ENCODE peak calls at places on chromosomes 6 and 20, in six cellular contexts. One of them, this sample, is unnamed.

GRCh38 chr20:2874456-2874855 is 1.2 kb downstream of the PTPRA start:
- DNase-seq in T47D: no peak
- DNase-seq in endothelial cell: no peak
- DNase-seq in activated T-cell treated with anti-CD3 and anti-CD28 coated beads for 1 hour: no peak
- DNase-seq in GM04504: no peak
- DNase-seq in epithelial cell of esophagus: no peak
- DNase-seq in this sample: no peak

GRCh38 chr20:54346269-54346668 is 129.1 kb upstream of the DOK5 start:
- DNase-seq in T47D: no peak
- DNase-seq in GM04504: no peak
- DNase-seq in epithelial cell of esophagus: no peak
- DNase-seq in endothelial cell: no peak
- DNase-seq in activated T-cell treated with anti-CD3 and anti-CD28 coated beads for 1 hour: no peak
- DNase-seq in this sample: no peak

GRCh38 chr6:145929037-145929633 is 35.0 kb downstream of the SHPRH start:
- DNase-seq in endothelial cell: no peak
- DNase-seq in GM04504: no peak
- DNase-seq in activated T-cell treated with anti-CD3 and anti-CD28 coated beads for 1 hour: no peak
- DNase-seq in epithelial cell of esophagus: peak; percentile 54
- DNase-seq in T47D: peak; percentile 39
- DNase-seq in this sample: no peak

GRCh38 chr20:34791289-34792020 is 34.0 kb downstream of the NCOA6 start:
- DNase-seq in endothelial cell: no peak
- DNase-seq in T47D: peak; percentile 19
- DNase-seq in GM04504: peak; percentile 54
- DNase-seq in epithelial cell of esophagus: no peak
- DNase-seq in activated T-cell treated with anti-CD3 and anti-CD28 coated beads for 1 hour: no peak
- DNase-seq in this sample: no peak

GRCh38 chr6:82954937-82955577 is 110.6 kb downstream of the UBE3D start:
- DNase-seq in epithelial cell of esophagus: peak; percentile 46
- DNase-seq in T47D: no peak
- DNase-seq in endothelial cell: no peak
- DNase-seq in GM04504: no peak
- DNase-seq in activated T-cell treated with anti-CD3 and anti-CD28 coated beads for 1 hour: no peak
- DNase-seq in this sample: no peak

GRCh38 chr20:61500791-61501321 is 248.8 kb downstream of the CDH4 start:
- DNase-seq in activated T-cell treated with anti-CD3 and anti-CD28 coated beads for 1 hour: no peak
- DNase-seq in endothelial cell: peak; percentile 21
- DNase-seq in T47D: no peak
- DNase-seq in GM04504: no peak
- DNase-seq in epithelial cell of esophagus: no peak
- DNase-seq in this sample: no peak

GRCh38 chr6:156849806-156850205 is 72.6 kb downstream of the ARID1B start:
- DNase-seq in activated T-cell treated with anti-CD3 and anti-CD28 coated beads for 1 hour: no peak
- DNase-seq in endothelial cell: no peak
- DNase-seq in GM04504: no peak
- DNase-seq in epithelial cell of esophagus: no peak
- DNase-seq in T47D: no peak
- DNase-seq in this sample: no peak

GRCh38 chr20:35726759-35727711 is 15.0 kb downstream of the RBM39 start:
- DNase-seq in epithelial cell of esophagus: no peak
- DNase-seq in T47D: no peak
- DNase-seq in GM04504: no peak
- DNase-seq in endothelial cell: no peak
- DNase-seq in activated T-cell treated with anti-CD3 and anti-CD28 coated beads for 1 hour: no peak
- DNase-seq in this sample: no peak

GRCh38 chr6:51024126-51024525 is 205.5 kb downstream of the TFAP2B start:
- DNase-seq in T47D: no peak
- DNase-seq in activated T-cell treated with anti-CD3 and anti-CD28 coated beads for 1 hour: no peak
- DNase-seq in epithelial cell of esophagus: no peak
- DNase-seq in GM04504: no peak
- DNase-seq in endothelial cell: no peak
- DNase-seq in this sample: no peak

GRCh38 chr6:35400901-35401311 is 51.2 kb upstream of the FANCE start:
- DNase-seq in activated T-cell treated with anti-CD3 and anti-CD28 coated beads for 1 hour: no peak
- DNase-seq in epithelial cell of esophagus: peak; percentile 100
- DNase-seq in T47D: no peak
- DNase-seq in endothelial cell: no peak
- DNase-seq in GM04504: no peak
- DNase-seq in this sample: no peak

GRCh38 chr6:128271011-128271410 is 249.4 kb downstream of the PTPRK start:
- DNase-seq in GM04504: no peak
- DNase-seq in endothelial cell: no peak
- DNase-seq in T47D: no peak
- DNase-seq in epithelial cell of esophagus: no peak
- DNase-seq in activated T-cell treated with anti-CD3 and anti-CD28 coated beads for 1 hour: no peak
- DNase-seq in this sample: no peak

GRCh38 chr6:160691617-160692016 is 10.4 kb upstream of the PLG start:
- DNase-seq in GM04504: no peak
- DNase-seq in endothelial cell: no peak
- DNase-seq in epithelial cell of esophagus: no peak
- DNase-seq in activated T-cell treated with anti-CD3 and anti-CD28 coated beads for 1 hour: no peak
- DNase-seq in T47D: no peak
- DNase-seq in this sample: no peak

GRCh38 chr6:71410681-71411080 is 122.1 kb downstream of the OGFRL1 start:
- DNase-seq in endothelial cell: no peak
- DNase-seq in epithelial cell of esophagus: no peak
- DNase-seq in T47D: no peak
- DNase-seq in activated T-cell treated with anti-CD3 and anti-CD28 coated beads for 1 hour: no peak
- DNase-seq in GM04504: no peak
- DNase-seq in this sample: no peak

GRCh38 chr6:152594726-152595125 is 42.4 kb downstream of the SYNE1 start:
- DNase-seq in GM04504: no peak
- DNase-seq in activated T-cell treated with anti-CD3 and anti-CD28 coated beads for 1 hour: no peak
- DNase-seq in epithelial cell of esophagus: no peak
- DNase-seq in T47D: no peak
- DNase-seq in endothelial cell: no peak
- DNase-seq in this sample: no peak

GRCh38 chr6:111663692-111664564 is 58.2 kb upstream of the TRAF3IP2 start:
- DNase-seq in T47D: no peak
- DNase-seq in epithelial cell of esophagus: no peak
- DNase-seq in endothelial cell: peak; percentile 78
- DNase-seq in activated T-cell treated with anti-CD3 and anti-CD28 coated beads for 1 hour: no peak
- DNase-seq in GM04504: peak; percentile 41
- DNase-seq in this sample: no peak

GRCh38 chr6:49787176-49787575 is at the start of gene PGK2:
- DNase-seq in GM04504: no peak
- DNase-seq in activated T-cell treated with anti-CD3 and anti-CD28 coated beads for 1 hour: no peak
- DNase-seq in epithelial cell of esophagus: no peak
- DNase-seq in T47D: peak; percentile 77
- DNase-seq in endothelial cell: no peak
- DNase-seq in this sample: no peak

GRCh38 chr6:169931223-169931760 is 179.9 kb downstream of the ERMARD start:
- DNase-seq in epithelial cell of esophagus: no peak
- DNase-seq in endothelial cell: no peak
- DNase-seq in activated T-cell treated with anti-CD3 and anti-CD28 coated beads for 1 hour: no peak
- DNase-seq in GM04504: no peak
- DNase-seq in T47D: no peak
- DNase-seq in this sample: no peak

GRCh38 chr6:44511126-44511525 is 123.6 kb downstream of the CDC5L start:
- DNase-seq in GM04504: no peak
- DNase-seq in activated T-cell treated with anti-CD3 and anti-CD28 coated beads for 1 hour: no peak
- DNase-seq in T47D: no peak
- DNase-seq in endothelial cell: no peak
- DNase-seq in epithelial cell of esophagus: no peak
- DNase-seq in this sample: no peak

GRCh38 chr6:167409689-167410088 is 84.8 kb downstream of the TTLL2 start:
- DNase-seq in endothelial cell: no peak
- DNase-seq in epithelial cell of esophagus: no peak
- DNase-seq in T47D: no peak
- DNase-seq in GM04504: no peak
- DNase-seq in activated T-cell treated with anti-CD3 and anti-CD28 coated beads for 1 hour: no peak
- DNase-seq in this sample: no peak

This sample was measured in activated B cell treated with CpG ODN at 0.5 μM for 24 hours.